ENCODE peak calls at places on chromosomes 4 and X, in ten cellular contexts. O is NCI-H774; R is D341Med; Q is naive thymus-derived CD4-positive, alpha-beta T cell; T is GM04504; V is CD4-positive, alpha-beta memory T cell; P is iPS-NIHi11; Y is memory B cell; Z is AG08395; E is C1 segment of cervical spinal cord. D is an unnamed sample.
A peak's percentile ranks its signal among the peaks of the same experiment; 100 is the strongest.

GRCh38 chr4:38659346-38659745 is 4.7 kb upstream of the KLF3 start:
- DNase-seq in P (no peak), Y (no peak), O (no peak), R (no peak), E (no peak), V (no peak), Q (no peak), T (no peak), Z (no peak), D (no peak)

GRCh38 chrX:19987856-19988255 is 3.0 kb downstream of the BCLAF3 start:
- DNase-seq in O (no peak), E (no peak), P (no peak), V (no peak), Y (no peak), Z (no peak), Q (no peak), R (no peak), T (no peak), D (no peak)

GRCh38 chr4:36734296-36734695 is 452.9 kb downstream of the DTHD1 start:
- DNase-seq in O (no peak), T (no peak), Z (no peak), Q (no peak), P (no peak), V (no peak), R (no peak), E (no peak), Y (no peak), D (no peak)

GRCh38 chr4:122824616-122825015 is 2.0 kb upstream of the FGF2 start:
- DNase-seq in Y (no peak), Q (no peak), R (no peak), V (no peak), Z (no peak), O (no peak), T (no peak), P (no peak), E (no peak), D (no peak)

GRCh38 chr4:82519776-82520175 is 42.0 kb downstream of the TMEM150C start:
- DNase-seq in O (no peak), Q (no peak), E (no peak), Y (no peak), R (no peak), V (no peak), P (no peak), T (no peak), Z (no peak), D (no peak)

GRCh38 chrX:147962476-147962875 is 18.7 kb upstream of the FMR1NB start:
- DNase-seq in R (no peak), Z (no peak), P (no peak), Q (no peak), V (no peak), O (no peak), T (no peak), E (no peak), Y (no peak), D (no peak)

GRCh38 chr4:8272472-8273428 is 3.2 kb downstream of the HTRA3 start:
- DNase-seq in Z (peak; percentile 7), T (no peak), O (no peak), R (no peak), Y (no peak), P (no peak), E (no peak), V (no peak), Q (no peak), D (no peak)

GRCh38 chr4:71689822-71690221 is 94.1 kb downstream of the GC start:
- DNase-seq in Y (no peak), R (no peak), E (no peak), Z (no peak), O (no peak), T (no peak), V (no peak), P (no peak), Q (no peak), D (no peak)

GRCh38 chrX:150329282-150329681 is 33.8 kb upstream of the MAMLD1 start:
- DNase-seq in O (no peak), Y (no peak), Z (no peak), E (no peak), P (peak; percentile 18), V (no peak), Q (no peak), R (no peak), T (no peak), D (no peak)

GRCh38 chr4:72430050-72430449 is 139.0 kb downstream of the ADAMTS3 start:
- DNase-seq in E (no peak), Y (no peak), R (no peak), P (no peak), Q (no peak), T (no peak), Z (peak; percentile 63), O (no peak), V (no peak), D (no peak)

GRCh38 chrX:18537524-18537923 is 112.1 kb downstream of the CDKL5 start:
- DNase-seq in Q (no peak), Z (no peak), E (no peak), O (no peak), P (no peak), V (no peak), R (no peak), T (no peak), Y (no peak), D (no peak)

GRCh38 chrX:1435241-1435900 is 17.3 kb downstream of the ASMTL start:
- DNase-seq in T (no peak), Y (no peak), Q (no peak), Z (no peak), R (no peak), E (no peak), O (no peak), V (no peak), P (no peak), D (no peak)

GRCh38 chr4:171929477-171929876 is 116.3 kb downstream of the GALNTL6 start:
- DNase-seq in Y (no peak), V (no peak), E (no peak), P (no peak), R (no peak), O (no peak), Q (no peak), Z (no peak), T (no peak), D (no peak)

GRCh38 chr4:110799171-110799570 is 176.3 kb upstream of the PITX2 start:
- DNase-seq in V (no peak), Z (peak; percentile 11), Q (no peak), Y (no peak), R (no peak), P (no peak), E (no peak), T (no peak), O (no peak), D (no peak)

GRCh38 chr4:4260185-4260751 is 12.2 kb upstream of the TMEM128 start:
- DNase-seq in P (peak; percentile 52), Q (peak; percentile 9), Y (no peak), R (no peak), Z (peak; percentile 81), E (no peak), O (no peak), V (peak; percentile 72), T (peak; percentile 28), D (no peak)

GRCh38 chrX:131778269-131779218 is 234.7 kb downstream of the OR13H1 start:
- DNase-seq in O (peak; percentile 71), E (peak; percentile 67), P (no peak), Y (peak; percentile 66), Q (peak; percentile 79), R (no peak), V (peak; percentile 83), Z (peak; percentile 61), T (no peak), D (no peak)

GRCh38 chrX:48958635-48959094 is 1.3 kb upstream of the OTUD5 start:
- DNase-seq in Q (no peak), T (peak; percentile 45), O (no peak), V (no peak), P (no peak), Y (no peak), E (no peak), Z (peak; percentile 50), R (peak; percentile 33), D (peak; percentile 28)

GRCh38 chr4:6932475-6932874 is 22.8 kb downstream of the TBC1D14 start:
- DNase-seq in Q (no peak), O (no peak), V (no peak), Z (no peak), R (no peak), T (no peak), P (no peak), Y (no peak), E (no peak), D (no peak)

GRCh38 chr4:159871141-159871540 is 768.3 kb downstream of the RAPGEF2 start:
- DNase-seq in Y (no peak), R (no peak), E (no peak), Q (no peak), Z (no peak), V (no peak), O (no peak), P (no peak), T (no peak), D (no peak)

GRCh38 chr4:145719752-145720624 is 40.0 kb downstream of the C4orf51 start:
- DNase-seq in V (no peak), Z (no peak), P (no peak), O (no peak), Q (no peak), Y (no peak), T (no peak), R (no peak), E (no peak), D (no peak)

D was measured in substantia nigra.